ENCODE peak calls at places on chromosomes 13 and 19, in four cellular contexts. F is GM12878, L is H1, I is SK-N-SH. P is an unnamed sample.

GRCh38 chr13:91572944-91573535 is 174.6 kb downstream of the GPC5 start:
- DNase-seq in F (no peak), L (no peak), I (no peak), P (no peak)

GRCh38 chr13:110965038-110965754 is 50.3 kb upstream of the ANKRD10 start:
- DNase-seq in F (peak; percentile 79), L (no peak), I (no peak), P (peak; percentile 25)

GRCh38 chr13:39632994-39633393 is 22.5 kb upstream of the COG6 start:
- DNase-seq in F (no peak), L (no peak), I (no peak), P (no peak)

GRCh38 chr13:69020120-69020519 is 1087.5 kb upstream of the ATXN8OS start:
- DNase-seq in F (no peak), L (no peak), I (no peak), P (no peak)

GRCh38 chr13:44437356-44438233 is 64.0 kb downstream of the SERP2 start:
- DNase-seq in F (no peak), L (no peak), I (no peak), P (no peak)

GRCh38 chr19:49343127-49343526 is 7.9 kb downstream of the CD37 start:
- DNase-seq in F (no peak), L (no peak), I (no peak), P (no peak)

GRCh38 chr13:97568850-97569249 is 134.9 kb downstream of the RAP2A start:
- DNase-seq in F (no peak), L (no peak), I (no peak), P (no peak)

GRCh38 chr19:8641908-8642547 is 11.6 kb downstream of the NFILZ start:
- DNase-seq in F (no peak), L (no peak), I (peak; percentile 44), P (peak; percentile 47)

GRCh38 chr13:33931397-33931987 is 113.5 kb downstream of the RFC3 start:
- DNase-seq in F (peak; percentile 4), L (no peak), I (peak; percentile 7), P (peak; percentile 16)

GRCh38 chr13:74465279-74465678 is 331.1 kb upstream of the KLF12 start:
- DNase-seq in F (no peak), L (no peak), I (no peak), P (no peak)

DNA sequence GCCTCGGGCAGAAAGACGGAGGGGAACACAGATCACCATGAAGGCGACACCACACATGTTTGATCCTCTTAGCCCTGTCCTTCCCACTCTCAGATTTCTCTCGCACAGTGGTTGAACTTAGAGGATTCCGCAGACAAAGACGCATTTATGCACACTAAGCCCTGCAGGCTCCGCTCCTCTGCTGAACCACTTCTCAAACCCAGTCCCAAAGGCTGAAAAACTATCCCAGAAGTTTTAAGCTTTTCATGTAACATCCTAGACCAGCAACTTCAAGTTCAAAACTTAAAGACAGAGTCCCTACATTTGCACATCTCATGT is 537.3 kb downstream of the EFNB2 start:
- DNase-seq in F (no peak), L (no peak), I (no peak), P (no peak)
- TF ChIP-seq NRF1 in F (no peak), L (no peak), I (no peak), P (no peak)

GRCh38 chr19:45790942-45791341 is 1.7 kb downstream of the DMWD start:
- DNase-seq in F (no peak), L (no peak), I (no peak), P (no peak)
- H3K4me2 ChIP-seq in F (peak overlapping the region; percentile 32), L (peak overlapping the region; percentile 95), I (peak overlapping the region; percentile 73), P (peak overlapping the region; percentile 86)

GRCh38 chr13:113881614-113882265 is 17.9 kb upstream of the GAS6 start:
- DNase-seq in F (no peak), L (no peak), I (no peak), P (no peak)
- TF ChIP-seq NRF1 in F (no peak), L (no peak), I (no peak), P (no peak)

GRCh38 chr19:48168689-48169088 is 1.5 kb downstream of the LIG1 start:
- DNase-seq in F (no peak), L (no peak), I (no peak), P (no peak)
- H3K4me2 ChIP-seq in F (peak overlapping the region; percentile 56), L (peak overlapping the region; percentile 96), I (peak overlapping the region; percentile 99), P (peak overlapping the region; percentile 96)

GRCh38 chr19:35204799-35205732 is 23.5 kb downstream of the FAM187B start:
- DNase-seq in F (peak; percentile 87), L (no peak), I (no peak), P (no peak)
- TF ChIP-seq NRF1 in F (no peak), L (no peak), I (no peak), P (no peak)

GRCh38 chr13:51342706-51343105 is 3.2 kb downstream of the SERPINE3 start:
- DNase-seq in F (no peak), L (no peak), I (no peak), P (no peak)
- H3K4me2 ChIP-seq in F (no peak overlapping the region), L (no peak overlapping the region), I (peak overlapping the region; percentile 10), P (no peak overlapping the region)

GRCh38 chr13:26498524-26499208 is 58.8 kb upstream of the WASF3 start:
- DNase-seq in F (no peak), L (no peak), I (no peak), P (no peak)

GRCh38 chr13:26500618-26501320 is 56.7 kb upstream of the WASF3 start:
- DNase-seq in F (no peak), L (no peak), I (no peak), P (no peak)

GRCh38 chr13:26495749-26496148 is 61.7 kb upstream of the WASF3 start:
- DNase-seq in F (no peak), L (no peak), I (no peak), P (no peak)

GRCh38 chr13:26499209-26499601 is 58.3 kb upstream of the WASF3 start:
- DNase-seq in F (no peak), L (no peak), I (no peak), P (no peak)

DNA sequence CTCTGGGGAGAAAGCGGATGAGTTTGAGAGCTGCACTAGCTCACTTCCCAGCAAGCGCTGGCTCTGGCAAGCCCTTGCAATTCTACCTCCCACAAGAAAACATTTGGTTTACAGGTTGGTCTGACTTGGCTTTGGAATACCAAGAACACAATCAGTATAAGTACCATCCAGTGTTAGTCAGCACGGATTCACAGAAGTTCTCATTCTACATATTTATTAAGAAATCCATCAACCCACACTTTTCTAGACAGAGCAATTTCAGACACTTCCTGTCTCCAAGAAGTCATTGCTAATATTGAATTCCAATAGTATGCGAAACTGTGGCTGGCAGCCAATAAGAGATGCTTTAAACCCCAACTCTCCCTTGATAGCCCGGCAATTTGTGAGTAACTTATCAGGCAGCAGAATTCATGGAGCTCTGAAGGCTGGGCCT is 59.5 kb upstream of the WASF3 start:
- DNase-seq in F (no peak), L (no peak), I (no peak), P (no peak)
- TF ChIP-seq NRF1 in F (no peak), L (no peak), I (no peak), P (no peak)

GRCh38 chr19:46298477-46299003 is 1.7 kb downstream of the HIF3A start:
- DNase-seq in F (no peak), L (no peak), I (no peak), P (no peak)

GRCh38 chr19:46299004-46299509 is 2.2 kb downstream of the HIF3A start:
- DNase-seq in F (no peak), L (no peak), I (peak; percentile 99), P (peak; percentile 7)

GRCh38 chr19:46295401-46296308 is 1.2 kb upstream of the HIF3A start:
- DNase-seq in F (no peak), L (no peak), I (no peak), P (no peak)

GRCh38 chr19:46297700-46298476 is 1.0 kb downstream of the HIF3A start:
- DNase-seq in F (no peak), L (no peak), I (peak; percentile 55), P (peak; percentile 55)

DNA sequence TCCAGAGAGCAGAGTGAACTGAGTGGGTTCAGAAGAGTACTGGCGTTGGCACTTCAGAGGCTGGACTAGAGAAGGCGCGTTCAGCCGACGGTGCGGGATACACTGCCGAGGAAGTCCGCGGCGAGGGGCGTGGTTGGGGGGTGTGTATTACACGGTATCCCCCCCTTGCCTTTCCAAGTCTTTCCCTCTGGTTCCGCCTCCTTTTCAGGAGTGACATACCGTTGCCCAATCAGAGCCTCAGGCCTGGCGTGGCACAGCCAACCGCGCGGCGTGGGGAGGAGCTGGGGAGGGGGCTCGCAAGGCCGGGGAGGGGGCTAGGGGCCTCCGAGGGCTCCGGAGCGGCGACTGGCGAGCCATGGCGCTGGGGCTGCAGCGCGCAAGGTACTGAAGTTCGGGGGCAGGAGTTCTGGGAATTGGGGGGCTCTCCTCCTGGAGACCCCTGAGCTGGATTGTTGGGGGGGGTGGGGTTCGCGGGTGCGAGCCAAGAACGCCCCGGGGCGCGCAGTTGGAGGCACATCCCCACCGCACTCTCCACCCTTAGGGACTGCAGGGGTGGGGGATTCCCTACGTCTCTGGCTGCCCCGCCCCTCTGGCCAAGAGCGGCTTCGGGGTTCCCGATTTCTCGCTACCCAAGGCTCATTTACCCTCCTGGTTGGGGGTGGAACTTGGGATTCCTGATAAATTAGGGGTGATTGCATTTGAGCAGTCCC is at the start of gene HIF3A:
- DNase-seq in F (no peak), L (peak; percentile 82), I (peak; percentile 90), P (peak; percentile 40)
- H3K4me2 ChIP-seq in F (no peak within 1 kb of the TSS), L (peak within 1 kb of the TSS; percentile 81), I (peak within 1 kb of the TSS; percentile 66), P (no peak within 1 kb of the TSS)

GRCh38 chr13:25899464-25899863 is 152.4 kb downstream of the SHISA2 start:
- DNase-seq in F (no peak), L (no peak), I (no peak), P (no peak)

GRCh38 chr13:25899952-25900351 is 151.9 kb downstream of the SHISA2 start:
- DNase-seq in F (no peak), L (no peak), I (no peak), P (no peak)

GRCh38 chr13:25898991-25899390 is 152.8 kb downstream of the SHISA2 start:
- DNase-seq in F (no peak), L (no peak), I (no peak), P (no peak)

GRCh38 chr13:25902946-25903345 is 148.9 kb downstream of the SHISA2 start:
- DNase-seq in F (peak; percentile 55), L (no peak), I (no peak), P (no peak)

GRCh38 chr13:25901460-25902376 is 150.1 kb downstream of the SHISA2 start:
- DNase-seq in F (peak; percentile 75), L (no peak), I (peak; percentile 51), P (no peak)
- TF ChIP-seq NRF1 in F (no peak), L (no peak), I (no peak), P (no peak)

GRCh38 chr19:51820821-51821446 is 26.0 kb downstream of the FPR3 start:
- DNase-seq in F (no peak), L (no peak), I (no peak), P (no peak)

GRCh38 chr19:51824603-51825002 is 29.6 kb downstream of the FPR3 start:
- DNase-seq in F (no peak), L (no peak), I (no peak), P (no peak)

GRCh38 chr19:51821921-51822716 is 27.2 kb downstream of the FPR3 start:
- DNase-seq in F (no peak), L (no peak), I (no peak), P (no peak)

DNA sequence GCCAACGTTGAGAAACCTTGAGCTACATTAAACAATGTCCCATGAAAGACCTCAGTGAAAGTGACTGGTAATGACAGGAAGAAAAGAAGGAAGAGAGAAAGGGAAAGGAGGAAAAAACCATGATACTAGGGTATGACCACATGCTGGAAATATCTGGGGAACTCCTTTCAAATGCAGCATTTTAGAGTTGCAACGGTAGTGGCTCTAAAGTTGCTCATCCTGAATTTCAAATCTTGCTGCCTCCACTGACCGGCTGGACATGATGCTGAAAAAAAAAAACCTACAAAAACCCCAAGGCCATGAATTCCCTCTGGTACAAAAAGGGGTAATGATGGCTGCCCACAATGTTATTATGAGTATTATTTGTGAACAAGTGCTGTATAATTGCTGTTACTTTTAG is 26.6 kb downstream of the FPR3 start:
- DNase-seq in F (no peak), L (no peak), I (no peak), P (no peak)
- H3K4me2 ChIP-seq in F (no peak overlapping the region), L (no peak overlapping the region), I (peak overlapping the region; percentile 25), P (no peak overlapping the region)